ENCODE peak calls at places on chromosomes 5 and 9, in four cellular contexts. C is HepG2, H is WTC11, G is K562. O is an unnamed sample.

GRCh38 chr5:146529984-146530383 is 14.0 kb upstream of the GPR151 start:
- DNase-seq in C (no peak), G (no peak), H (no peak), O (no peak)

GRCh38 chr9:2966846-2967372 is 123.0 kb upstream of the PUM3 start:
- DNase-seq in H (no peak), C (no peak), G (no peak), O (no peak)

GRCh38 chr5:42642006-42642405 is 114.6 kb upstream of the CCDC152 start:
- DNase-seq in G (no peak), C (no peak), H (no peak), O (no peak)

GRCh38 chr5:43193952-43194321 is 1.9 kb downstream of the NIM1K start:
- DNase-seq in C (no peak), H (no peak), G (no peak), O (no peak)

GRCh38 chr5:150540615-150541396 is 32.9 kb downstream of the NDST1 start:
- DNase-seq in C (peak; percentile 65), H (no peak), G (no peak), O (no peak)

GRCh38 chr9:100108572-100108971 is 9.5 kb downstream of the INVS start:
- DNase-seq in C (no peak), H (no peak), G (no peak), O (no peak)

GRCh38 chr5:172904643-172905345 is 54.4 kb upstream of the RPL26L1 start:
- DNase-seq in C (peak; percentile 19), G (no peak), H (no peak), O (no peak)

GRCh38 chr5:54985301-54986268 is at the start of gene ESM1:
- DNase-seq in G (no peak), H (peak; percentile 18), C (no peak), O (no peak)

GRCh38 chr5:102670224-102670836 is 84.8 kb upstream of the PAM start:
- DNase-seq in C (peak; percentile 22), H (peak; percentile 59), G (peak; percentile 70), O (peak; percentile 39)

GRCh38 chr9:37639109-37639748 is 11.5 kb upstream of the FRMPD1 start:
- DNase-seq in G (no peak), H (no peak), C (no peak), O (no peak)

GRCh38 chr9:124840300-124840833 is 12.9 kb upstream of the WDR38 start:
- DNase-seq in G (peak; percentile 58), H (peak; percentile 61), C (peak; percentile 45), O (peak; percentile 42)

GRCh38 chr5:92237896-92238295 is 854.8 kb upstream of the ARRDC3 start:
- DNase-seq in C (no peak), H (no peak), G (no peak), O (no peak)

DNA sequence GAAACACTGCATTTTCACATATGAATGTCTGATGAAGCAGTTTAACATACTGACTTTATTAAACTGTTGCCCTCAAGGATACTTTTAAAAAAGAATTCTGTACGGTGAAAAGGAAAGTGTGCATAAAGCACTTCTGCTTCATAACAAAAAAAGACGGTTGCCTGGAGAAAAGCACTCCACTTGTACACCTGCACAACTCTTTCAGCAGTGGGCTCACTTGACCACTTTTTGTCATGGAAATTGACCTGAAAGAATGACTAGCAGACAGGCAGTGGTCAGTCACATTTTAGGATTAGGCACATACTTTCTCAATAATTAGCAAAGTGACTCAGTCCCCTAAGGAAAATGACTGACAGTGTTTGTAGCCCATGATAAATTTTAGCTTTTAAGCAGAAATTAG is 169.4 kb downstream of the FANCC start:
- DNase-seq in C (no peak), G (no peak), H (no peak), O (no peak)
- TF ChIP-seq HMGXB4 in C (no peak), G (no peak), H (no peak), O (no peak)

GRCh38 chr5:125199968-125200841 is 453.8 kb upstream of the ZNF608 start:
- DNase-seq in C (no peak), G (no peak), H (no peak), O (no peak)

GRCh38 chr5:125194901-125195300 is 448.5 kb upstream of the ZNF608 start:
- DNase-seq in G (no peak), H (peak; percentile 26), C (no peak), O (no peak)

GRCh38 chr5:125198270-125198974 is 452.0 kb upstream of the ZNF608 start:
- DNase-seq in C (no peak), H (no peak), G (no peak), O (no peak)

GRCh38 chr5:125199373-125199772 is 452.9 kb upstream of the ZNF608 start:
- DNase-seq in C (no peak), G (no peak), H (no peak), O (no peak)

DNA sequence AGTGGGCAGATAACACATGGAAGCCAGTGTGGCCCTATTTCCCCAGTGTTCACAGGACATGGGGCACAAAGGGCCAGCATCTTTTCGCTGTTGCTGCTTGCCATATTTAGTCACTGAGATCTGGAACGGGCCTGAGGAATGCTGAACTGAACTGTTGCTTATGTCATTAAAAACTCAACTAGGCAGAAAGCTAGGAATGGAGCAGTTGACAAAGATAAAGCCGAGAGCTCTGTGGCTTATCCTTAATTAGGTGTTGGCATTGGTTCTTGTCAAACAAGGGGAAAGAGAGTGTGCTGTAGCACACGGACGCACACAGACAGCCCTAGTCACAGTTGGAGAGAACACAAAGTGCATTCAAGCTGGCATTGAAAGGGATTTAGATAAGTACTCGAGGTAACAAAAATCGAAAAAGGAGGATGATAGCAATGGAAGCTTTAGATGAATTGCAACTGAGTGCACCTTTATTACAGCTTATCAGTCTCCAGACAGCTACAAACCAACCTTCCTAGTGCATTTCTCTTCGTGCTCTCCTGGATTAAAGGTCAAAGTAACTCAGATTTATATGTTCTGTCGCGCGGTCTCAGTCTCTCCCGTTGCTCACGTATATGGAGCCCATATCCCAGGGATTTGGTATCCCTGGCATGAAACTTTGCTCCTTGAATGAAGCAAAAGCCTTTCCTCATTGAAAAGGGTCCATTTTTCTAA is 450.2 kb upstream of the ZNF608 start:
- DNase-seq in G (no peak), C (no peak), H (no peak), O (no peak)
- TF ChIP-seq HMGXB4 in G (no peak), C (no peak), H (no peak), O (no peak)

DNA sequence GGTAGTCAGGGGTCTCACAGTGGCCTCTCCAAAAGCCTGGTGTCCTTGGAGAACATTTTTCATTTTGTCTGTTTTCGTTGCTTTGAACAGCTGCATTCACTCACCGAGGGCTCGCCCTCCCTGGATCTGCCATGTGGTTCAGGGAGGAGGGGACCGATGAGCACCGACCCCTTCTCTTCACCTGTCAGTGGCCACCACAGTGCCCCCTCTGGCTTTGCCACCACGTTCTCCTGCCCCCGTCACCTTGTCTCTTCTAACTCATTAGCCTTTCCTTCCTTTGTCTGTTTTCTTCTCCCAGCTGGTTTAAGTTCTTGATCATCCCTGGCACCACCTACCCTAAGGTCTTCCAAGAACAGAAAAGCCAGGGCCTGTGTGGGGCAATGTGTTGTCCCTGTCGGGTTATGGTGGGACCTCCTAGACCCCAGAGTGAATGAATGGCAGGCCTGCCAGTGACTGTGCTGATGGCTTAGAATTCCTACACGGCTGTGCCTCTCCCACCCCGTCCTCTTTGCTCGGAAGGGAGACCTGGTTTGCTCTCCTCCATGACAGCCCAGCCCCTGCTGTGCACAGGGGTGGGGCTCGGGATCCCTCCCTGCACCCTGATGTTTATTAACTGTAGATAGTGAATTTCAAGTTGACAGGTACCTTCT is 90.0 kb downstream of the ANKRD33B start:
- DNase-seq in G (no peak), H (no peak), C (no peak), O (no peak)
- TF ChIP-seq HMGXB4 in G (no peak), H (no peak), C (no peak), O (no peak)

DNA sequence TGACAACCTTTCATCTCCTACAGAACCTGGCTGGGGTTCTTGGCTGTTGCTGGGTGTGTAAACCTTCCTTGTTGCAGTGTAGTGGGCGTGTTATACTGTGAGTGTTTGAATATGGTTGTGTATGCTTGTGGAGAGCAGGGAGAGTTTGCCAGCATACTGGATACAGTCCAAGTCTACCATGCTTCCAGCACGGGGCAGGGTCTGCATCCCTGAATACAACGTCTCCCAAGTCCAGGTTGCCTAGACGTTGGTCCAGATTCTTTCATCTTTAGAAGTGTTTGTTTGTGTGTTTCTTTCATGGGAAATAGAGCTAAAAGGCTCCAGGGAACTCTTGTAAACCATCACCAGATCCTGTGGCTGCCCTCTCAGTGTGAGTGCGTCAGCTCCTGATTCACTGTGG is 46.4 kb downstream of the SYK start:
- DNase-seq in G (no peak), H (no peak), C (no peak), O (no peak)
- TF ChIP-seq HMGXB4 in G (no peak), H (no peak), C (no peak), O (no peak)

GRCh38 chr5:29085142-29085541 is 2046.8 kb upstream of the CDH9 start:
- DNase-seq in G (no peak), C (no peak), H (no peak), O (no peak)

DNA sequence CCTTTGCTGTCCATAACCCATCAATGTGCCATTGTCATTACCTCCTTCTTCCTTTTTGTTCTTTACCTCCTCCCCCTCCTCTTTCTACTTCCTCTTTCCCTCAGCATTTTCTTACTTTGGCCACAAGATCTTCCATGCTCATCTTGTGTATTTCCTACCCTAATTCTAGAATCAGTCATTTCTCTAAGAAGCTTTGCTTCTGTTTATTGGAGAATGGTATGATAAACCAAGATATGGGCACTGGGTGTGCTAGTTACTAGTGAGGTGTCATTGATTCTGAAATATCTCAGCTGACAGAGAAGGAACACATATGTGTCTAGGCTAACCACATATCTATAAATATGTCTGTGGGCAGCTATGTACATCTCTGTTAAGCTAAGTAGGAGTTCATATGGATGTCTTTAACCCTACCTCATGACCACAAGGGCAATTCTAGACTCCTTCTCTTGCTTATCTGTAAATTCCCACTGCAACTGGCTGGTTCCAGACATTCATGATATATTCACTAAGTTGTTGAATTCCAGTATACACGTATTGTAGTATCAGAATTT is 2051.3 kb upstream of the CDH9 start:
- DNase-seq in G (no peak), H (no peak), C (no peak), O (no peak)
- TF ChIP-seq HMGXB4 in G (no peak), H (no peak), C (no peak), O (no peak)

GRCh38 chr5:76964018-76964417 is 11.2 kb downstream of the CRHBP start:
- DNase-seq in C (no peak), G (no peak), H (no peak), O (no peak)
- TF ChIP-seq HMGXB4 in C (no peak), G (no peak), H (no peak), O (no peak)

DNA sequence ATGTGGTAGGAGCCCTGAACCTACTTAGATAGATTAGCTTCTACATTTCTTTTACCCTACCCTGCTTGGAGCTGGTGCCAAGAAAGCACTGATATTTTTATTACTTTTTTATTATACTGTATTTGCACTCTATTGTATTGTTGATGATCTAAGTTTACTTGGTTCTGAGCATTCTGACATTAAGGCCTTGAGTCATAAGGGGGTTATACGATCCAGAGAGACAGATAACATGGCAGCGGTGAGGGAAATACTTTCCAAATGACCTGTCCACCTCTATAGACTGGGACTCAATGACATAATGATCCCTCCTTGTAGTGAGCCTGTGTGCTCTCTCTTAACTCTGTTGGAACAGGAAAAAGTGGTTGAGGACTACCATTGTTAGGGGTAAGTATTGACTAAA is 176.3 kb downstream of the MAN2A1 start:
- DNase-seq in G (no peak), H (no peak), C (no peak), O (no peak)
- TF ChIP-seq HMGXB4 in G (no peak), H (no peak), C (no peak), O (no peak)

GRCh38 chr9:132562313-132562588 is 20.2 kb upstream of the BARHL1 start:
- DNase-seq in C (no peak), H (no peak), G (no peak), O (no peak)
- TF ChIP-seq HMGXB4 in C (no peak), H (no peak), G (no peak), O (no peak)

GRCh38 chr5:68542207-68542606 is 326.7 kb downstream of the PIK3R1 start:
- DNase-seq in G (no peak), H (no peak), C (no peak), O (no peak)
- TF ChIP-seq HMGXB4 in G (no peak), H (no peak), C (no peak), O (no peak)